ENCODE peak calls at places on chromosomes 5 and 9, in four cellular contexts. S, U, M and O are unnamed samples. For H3K27me3 and H3K36me3, the result is how much of the 10 kb centered on the place peaks cover.

GRCh38 chr9:130265431-130266235 is at the start of gene HMCN2:
- DNase-seq in U (no peak), M (no peak), S (no peak), O (peak)

GRCh38 chr9:129162497-129162896 is 15.6 kb downstream of the IER5L start:
- DNase-seq in S (peak), U (no peak), M (no peak), O (peak)

GRCh38 chr5:173513521-173513991 is 102.9 kb downstream of the BOD1 start:
- DNase-seq in S (no peak), M (no peak), U (no peak), O (no peak)

GRCh38 chr9:97297889-97298288 is 9.6 kb upstream of the CCDC180 start:
- DNase-seq in U (no peak), S (no peak), M (no peak), O (no peak)

GRCh38 chr9:9112001-9112725 is 1312.6 kb upstream of the DMAC1 start:
- DNase-seq in M (no peak), S (no peak), U (no peak), O (no peak)

GRCh38 chr5:122701640-122702523 is 73.0 kb upstream of the SNX2 start:
- DNase-seq in S (no peak), U (peak), M (no peak), O (no peak)

GRCh38 chr9:10252174-10252573 is 360.6 kb downstream of the PTPRD start:
- DNase-seq in M (no peak), U (no peak), S (no peak), O (no peak)

GRCh38 chr9:91028166-91028827 is 226.7 kb downstream of the SYK start:
- DNase-seq in M (no peak), U (no peak), S (no peak), O (no peak)

GRCh38 chr5:96978812-96979449 is 43.1 kb downstream of the LNPEP start:
- DNase-seq in M (no peak), S (no peak), U (no peak), O (no peak)

GRCh38 chr5:108869066-108869465 is 121.4 kb downstream of the FER start:
- DNase-seq in U (no peak), S (no peak), M (no peak), O (no peak)

GRCh38 chr9:126690431-126691051 is 76.8 kb downstream of the LMX1B start:
- DNase-seq in M (no peak), S (peak), U (peak), O (peak)

GRCh38 chr9:95316794-95317118 is 753 bp downstream of the FANCC start:
- DNase-seq in U (peak), S (peak), M (no peak), O (peak)

GRCh38 chr5:83470920-83471404 is 582 bp upstream of the VCAN start:
- DNase-seq in U (no peak), M (no peak), S (peak), O (peak)
- H3K4me3 ChIP-seq in U (peak), M (no peak), S (peak), O (peak)

GRCh38 chr5:98768160-98769005 is 5.1 kb upstream of the RGMB start:
- DNase-seq in U (peak), S (peak), M (no peak), O (peak)

GRCh38 chr5:98767563-98767962 is 5.9 kb upstream of the RGMB start:
- DNase-seq in S (no peak), M (no peak), U (no peak), O (no peak)

GRCh38 chr5:98757978-98758377 is 15.5 kb upstream of the RGMB start:
- DNase-seq in M (no peak), U (no peak), S (no peak), O (no peak)

GRCh38 chr5:98765815-98766214 is 7.6 kb upstream of the RGMB start:
- DNase-seq in U (no peak), S (no peak), M (no peak), O (no peak)

GRCh38 chr5:98763001-98763630 is 10.3 kb upstream of the RGMB start:
- DNase-seq in M (no peak), S (no peak), U (no peak), O (peak)
- H3K27me3 ChIP-seq in M (under half), S (under half), U (under half), O (under half)

DNA sequence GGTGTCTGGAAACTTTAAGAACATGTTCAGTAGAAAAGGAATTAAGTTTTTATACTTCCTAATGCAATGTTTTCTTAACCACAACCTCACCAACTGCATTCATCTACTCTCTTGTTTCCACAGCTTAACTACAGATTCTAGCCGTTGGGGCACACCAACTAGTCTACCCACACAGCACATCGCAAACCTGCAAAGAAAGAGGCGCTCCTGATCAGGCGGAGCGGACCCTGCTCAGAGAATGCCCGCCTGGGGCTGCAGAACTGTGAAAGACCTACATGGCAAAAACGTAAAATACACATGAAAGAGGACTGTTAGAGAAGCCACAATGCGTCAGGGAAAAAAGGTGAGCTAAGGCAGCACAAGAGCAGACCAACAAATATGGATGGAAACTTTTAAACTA is 75.4 kb upstream of the RAPGEF6 start:
- DNase-seq in U (no peak), S (no peak), M (no peak), O (no peak)
- H3K36me3 ChIP-seq in U (under half), S (under half), M (under half), O (under half)

DNA sequence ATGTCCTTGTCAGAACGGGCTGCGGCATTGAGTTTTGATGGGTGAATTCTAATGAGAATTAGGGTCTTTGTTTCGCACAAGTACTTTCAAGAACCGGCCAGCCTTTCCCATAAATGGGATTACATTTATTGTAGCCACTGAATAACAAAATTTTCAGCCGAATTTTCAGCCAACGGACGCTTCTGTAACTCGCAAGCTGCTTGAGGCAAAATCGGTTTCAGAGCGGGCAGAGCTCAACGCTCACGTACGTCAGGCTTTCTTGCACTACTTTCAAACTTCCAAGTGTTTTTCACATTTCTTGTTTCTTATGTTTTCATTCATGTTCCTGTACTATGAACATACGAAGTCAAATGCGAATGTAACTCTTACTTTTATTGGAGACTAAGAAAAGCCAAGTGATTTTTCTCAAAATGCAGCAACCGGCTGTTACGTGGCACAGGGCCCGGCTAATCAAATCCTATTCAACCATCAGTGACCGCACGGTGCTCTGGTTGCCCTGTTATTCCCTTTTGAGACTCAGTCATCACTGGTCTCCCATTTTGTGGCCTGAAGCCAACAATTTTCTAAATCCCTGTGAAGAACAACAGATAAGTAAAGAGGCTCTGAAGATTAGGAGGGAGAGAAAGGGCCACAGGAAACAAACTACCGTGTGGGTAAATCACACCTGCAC is 68.5 kb downstream of the SLC28A3 start:
- DNase-seq in S (no peak), U (no peak), M (no peak), O (no peak)
- H3K4me3 ChIP-seq in S (peak), U (no peak), M (no peak), O (peak)

GRCh38 chr5:2141254-2142000 is 258.7 kb upstream of the IRX4 start:
- DNase-seq in S (no peak), U (no peak), M (no peak), O (no peak)

GRCh38 chr5:2142456-2142954 is 259.8 kb upstream of the IRX4 start:
- DNase-seq in S (no peak), M (no peak), U (no peak), O (no peak)

GRCh38 chr5:2139478-2139877 is 256.8 kb upstream of the IRX4 start:
- DNase-seq in M (no peak), S (no peak), U (no peak), O (no peak)

GRCh38 chr5:2138896-2139295 is 256.2 kb upstream of the IRX4 start:
- DNase-seq in S (no peak), M (no peak), U (no peak), O (no peak)

DNA sequence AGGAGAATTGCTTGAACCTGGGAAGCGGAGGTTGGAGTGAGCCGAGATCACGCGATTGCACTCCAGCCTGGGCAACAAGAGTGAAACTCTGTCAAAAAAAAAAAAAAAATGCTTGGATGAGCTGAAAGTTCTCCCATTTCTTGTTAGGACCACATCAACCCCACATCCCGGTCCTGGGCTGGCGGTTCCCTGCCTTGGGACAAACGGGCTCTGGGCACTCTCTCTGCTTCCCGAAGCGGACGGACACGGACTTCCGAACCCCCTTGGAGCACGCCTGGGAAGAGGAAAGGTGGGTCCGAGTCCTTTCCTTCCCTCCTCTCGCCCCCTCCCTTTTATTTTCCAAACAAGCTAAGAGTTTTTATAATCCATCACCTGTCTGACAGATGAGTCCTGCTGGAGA is 257.8 kb upstream of the IRX4 start:
- DNase-seq in M (no peak), U (no peak), S (no peak), O (no peak)
- H3K27me3 ChIP-seq in M (under half), U (under half), S (under half), O (under half)

DNA sequence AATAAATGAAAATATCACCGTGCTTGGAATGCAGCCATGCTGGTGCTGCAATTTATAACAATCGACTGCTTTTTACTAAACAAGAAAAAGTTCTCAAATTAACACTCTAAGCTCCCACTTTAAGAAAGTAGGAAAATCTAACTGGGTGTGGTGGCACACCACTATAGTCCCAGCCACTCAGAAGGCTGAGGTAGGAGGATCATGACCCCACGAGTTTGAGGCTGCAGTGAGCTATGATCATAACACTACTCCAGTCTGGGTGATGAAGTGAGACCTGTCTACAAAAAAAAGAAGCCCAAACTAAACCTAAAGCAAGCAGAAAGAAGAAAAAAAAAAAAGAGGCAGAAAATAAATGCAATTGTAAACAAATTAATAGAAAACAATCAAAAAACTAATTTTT is 10.5 kb downstream of the CCNG1 start:
- DNase-seq in U (no peak), S (no peak), M (no peak), O (no peak)
- H3K36me3 ChIP-seq in U (under half), S (under half), M (under half), O (under half)